ENCODE peak calls at places on chromosomes 6 and 20, in four cellular contexts. F is GM12878, P is K562, Q is HL-60. U is an unnamed sample.

GRCh38 chr6:699319-699718 is 6.4 kb upstream of the EXOC2 start:
- DNase-seq in F (no peak), P (no peak), Q (no peak), U (no peak)

GRCh38 chr20:62768815-62769287 is 27.4 kb upstream of the MRGBP start:
- DNase-seq in F (no peak), P (no peak), Q (no peak), U (no peak)

GRCh38 chr20:22745194-22745500 is 160.8 kb upstream of the FOXA2 start:
- DNase-seq in F (no peak), P (no peak), Q (no peak), U (no peak)

GRCh38 chr6:16731503-16732018 is 29.7 kb downstream of the ATXN1 start:
- DNase-seq in F (peak), P (no peak), Q (no peak), U (peak)

GRCh38 chr6:34919651-34920050 is 30.6 kb downstream of the ANKS1A start:
- DNase-seq in F (no peak), P (no peak), Q (no peak), U (no peak)

GRCh38 chr6:31528821-31529328 is at the start of gene MCCD1:
- DNase-seq in F (no peak), P (no peak), Q (no peak), U (no peak)

GRCh38 chr6:134446901-134447300 is 129.0 kb upstream of the SGK1 start:
- DNase-seq in F (no peak), P (no peak), Q (no peak), U (no peak)

GRCh38 chr20:57928181-57928967 is 218.6 kb upstream of the PMEPA1 start:
- DNase-seq in F (no peak), P (no peak), Q (no peak), U (no peak)

GRCh38 chr6:44920952-44921491 is 407.1 kb upstream of the RUNX2 start:
- DNase-seq in F (no peak), P (no peak), Q (no peak), U (no peak)

GRCh38 chr6:19866900-19867627 is 29.9 kb downstream of the ID4 start:
- DNase-seq in F (no peak), P (no peak), Q (no peak), U (no peak)
- TF ChIP-seq SPI1 in F (no peak), P (no peak), Q (no peak), U (no peak)

DNA sequence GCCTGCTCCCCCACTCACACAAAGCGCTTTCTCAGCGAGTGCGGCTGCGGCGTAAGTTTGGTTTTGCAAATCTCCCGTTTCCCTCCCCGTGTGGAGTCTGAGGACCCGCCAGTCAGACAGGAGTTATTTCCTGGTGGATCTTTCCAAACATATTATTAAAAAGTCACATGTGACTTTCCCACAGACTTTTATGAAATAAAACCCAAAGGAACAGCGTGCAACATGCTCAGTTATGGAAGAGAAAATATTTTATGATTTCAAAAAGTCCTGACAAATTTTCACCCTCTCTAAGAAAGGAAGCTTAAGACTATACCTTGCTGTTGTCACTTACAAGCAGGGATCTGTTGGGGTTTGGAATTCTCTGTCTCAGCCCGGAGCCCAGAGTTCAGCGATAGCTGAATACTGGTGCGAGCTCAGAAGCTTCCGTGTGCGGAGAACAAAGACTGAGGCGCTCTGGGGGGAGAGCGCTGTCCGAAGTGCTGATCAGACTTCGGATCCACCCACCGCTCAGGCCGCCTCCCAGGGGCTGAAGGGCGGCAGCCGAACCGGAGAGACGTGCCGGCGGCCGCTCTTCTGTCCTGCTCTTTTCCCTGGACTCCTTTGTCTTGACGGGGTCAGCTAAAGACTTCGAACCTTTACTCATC is 2.5 kb upstream of the MYT1 start:
- DNase-seq in F (no peak), P (peak), Q (no peak), U (peak)
- TF ChIP-seq SPI1 in F (no peak), P (no peak), Q (no peak), U (no peak)

GRCh38 chr6:46848684-46849360 is 55.6 kb downstream of the MEP1A start:
- DNase-seq in F (no peak), P (peak), Q (peak), U (peak)
- TF ChIP-seq SPI1 in F (no peak), P (no peak), Q (no peak), U (no peak)

GRCh38 chr6:113824411-113824810 is 32.7 kb upstream of the MARCKS start:
- DNase-seq in F (no peak), P (no peak), Q (no peak), U (no peak)
- TF ChIP-seq SPI1 in F (no peak), P (no peak), Q (no peak), U (no peak)

GRCh38 chr20:10133532-10133931 is 85.1 kb upstream of the SNAP25 start:
- DNase-seq in F (no peak), P (no peak), Q (no peak), U (no peak)

GRCh38 chr20:10132391-10132790 is 86.2 kb upstream of the SNAP25 start:
- DNase-seq in F (no peak), P (no peak), Q (no peak), U (no peak)

GRCh38 chr20:10129749-10130148 is 88.9 kb upstream of the SNAP25 start:
- DNase-seq in F (no peak), P (no peak), Q (no peak), U (no peak)

GRCh38 chr20:10134176-10134575 is 84.5 kb upstream of the SNAP25 start:
- DNase-seq in F (no peak), P (no peak), Q (no peak), U (no peak)

GRCh38 chr20:10131612-10132345 is 86.9 kb upstream of the SNAP25 start:
- DNase-seq in F (no peak), P (no peak), Q (no peak), U (no peak)
- TF ChIP-seq SPI1 in F (no peak), P (no peak), Q (no peak), U (no peak)

GRCh38 chr6:43668151-43669028 is 19.2 kb downstream of the MRPS18A start:
- DNase-seq in F (peak), P (peak), Q (peak), U (no peak)
- TF ChIP-seq SPI1 in F (no peak), P (no peak), Q (no peak), U (no peak)

GRCh38 chr20:2245637-2246036 is 50.2 kb upstream of the TGM3 start:
- DNase-seq in F (no peak), P (no peak), Q (no peak), U (no peak)
- TF ChIP-seq SPI1 in F (no peak), P (no peak), Q (no peak), U (no peak)